ENCODE peak calls at places on chromosomes 3 and 15, in seven cellular contexts. T is naive B cell; M is CD8-positive, alpha-beta T cell; Z is activated T-cell treated with anti-CD3 and anti-CD28 coated beads for 24 hours; V is right cardiac atrium; X is A549; G is left ventricle myocardium inferior. E is an unnamed sample.

GRCh38 chr3:169998668-169999131 is 32.1 kb downstream of the SEC62 start:
- DNase-seq in Z (no peak), T (no peak), X (no peak), V (no peak), G (no peak), M (no peak), E (no peak)

GRCh38 chr3:64259646-64260045 is 34.4 kb upstream of the PRICKLE2 start:
- DNase-seq in Z (no peak), V (no peak), M (no peak), T (no peak), X (no peak), G (no peak), E (no peak)

GRCh38 chr15:63473999-63474809 is 30.2 kb upstream of the USP3 start:
- DNase-seq in Z (peak; percentile 40), X (no peak), M (peak; percentile 53), V (no peak), T (peak; percentile 79), G (no peak), E (no peak)

GRCh38 chr15:28886431-28887343 is 913 bp downstream of the APBA2 start:
- DNase-seq in X (no peak), M (no peak), T (no peak), V (no peak), G (no peak), Z (no peak), E (peak; percentile 9)

GRCh38 chr15:69830425-69830824 is 267.3 kb downstream of the TLE3 start:
- DNase-seq in G (no peak), T (no peak), V (no peak), Z (no peak), M (no peak), X (no peak), E (no peak)

GRCh38 chr3:64329037-64329436 is 103.8 kb upstream of the PRICKLE2 start:
- DNase-seq in T (no peak), X (no peak), V (no peak), G (no peak), M (no peak), Z (no peak), E (no peak)

GRCh38 chr3:183515968-183516851 is 39.3 kb downstream of the KLHL6 start:
- DNase-seq in T (peak; percentile 66), X (no peak), G (no peak), Z (peak; percentile 37), V (no peak), M (peak; percentile 71), E (peak; percentile 34)

GRCh38 chr3:14343338-14344112 is 58.9 kb upstream of the SLC6A6 start:
- DNase-seq in X (no peak), T (no peak), V (no peak), M (no peak), G (no peak), Z (no peak), E (no peak)

GRCh38 chr15:81303241-81304225 is 20.4 kb downstream of the STARD5 start:
- DNase-seq in Z (no peak), G (no peak), T (no peak), V (no peak), M (peak; percentile 55), X (no peak), E (no peak)

GRCh38 chr3:98782826-98783500 is 19.8 kb downstream of the ST3GAL6 start:
- DNase-seq in T (no peak), X (no peak), Z (no peak), M (no peak), V (no peak), G (no peak), E (no peak)

GRCh38 chr3:123330441-123330991 is 118.4 kb downstream of the ADCY5 start:
- DNase-seq in Z (no peak), X (no peak), T (no peak), G (peak; percentile 58), M (no peak), V (peak; percentile 75), E (no peak)

GRCh38 chr3:48194446-48195071 is 6.3 kb upstream of the CDC25A start:
- DNase-seq in V (peak; percentile 79), X (peak; percentile 72), Z (no peak), M (no peak), G (peak; percentile 46), T (peak; percentile 24), E (peak; percentile 77)

E was measured in OCI-M1.